ENCODE peak calls at places on chromosomes 13 and 19, in eight cellular contexts. B, S, M, A, J, R, N and I are unnamed samples.

GRCh38 chr19:8253678-8254077 is 44.5 kb downstream of the CERS4 start:
- DNase-seq in B (no peak), S (peak; percentile 26), M (no peak), A (no peak), J (no peak), R (no peak), N (no peak), I (no peak)

GRCh38 chr19:4374451-4375163 is 25.7 kb downstream of the SH3GL1 start:
- DNase-seq in B (peak; percentile 74), S (peak; percentile 95), M (peak; percentile 63), A (peak; percentile 71), J (peak; percentile 91), R (peak; percentile 83), N (no peak), I (no peak)

GRCh38 chr13:39415403-39415802 is 187.6 kb downstream of the LHFPL6 start:
- DNase-seq in B (peak; percentile 22), S (peak; percentile 70), M (peak; percentile 15), A (peak; percentile 6), J (peak; percentile 69), R (no peak), N (no peak), I (peak; percentile 23)

GRCh38 chr19:49684983-49685553 is 4.3 kb upstream of the ADM5 start:
- DNase-seq in B (no peak), S (no peak), M (no peak), A (no peak), J (no peak), R (no peak), N (no peak), I (no peak)

GRCh38 chr13:20351279-20352022 is 119.3 kb upstream of the GJB6 start:
- DNase-seq in B (peak; percentile 91), S (no peak), M (no peak), A (peak; percentile 53), J (no peak), R (no peak), N (no peak), I (no peak)

GRCh38 chr13:110012102-110012739 is 225.8 kb upstream of the IRS2 start:
- DNase-seq in B (peak; percentile 89), S (no peak), M (peak; percentile 60), A (peak; percentile 83), J (no peak), R (no peak), N (no peak), I (no peak)

GRCh38 chr19:18150776-18151624 is 2.0 kb upstream of the PIK3R2 start:
- DNase-seq in B (no peak), S (no peak), M (no peak), A (no peak), J (no peak), R (no peak), N (no peak), I (no peak)

GRCh38 chr13:111039735-111040134 is 75.4 kb upstream of the ARHGEF7 start:
- DNase-seq in B (no peak), S (no peak), M (no peak), A (no peak), J (no peak), R (no peak), N (no peak), I (no peak)

GRCh38 chr13:97548736-97549135 is 114.8 kb downstream of the RAP2A start:
- DNase-seq in B (no peak), S (no peak), M (no peak), A (no peak), J (no peak), R (no peak), N (no peak), I (no peak)

GRCh38 chr19:1364070-1364719 is 19.5 kb upstream of the NDUFS7 start:
- DNase-seq in B (no peak), S (no peak), M (no peak), A (no peak), J (no peak), R (no peak), N (no peak), I (no peak)

GRCh38 chr13:109146912-109147624 is 517.7 kb downstream of the MYO16 start:
- DNase-seq in B (peak; percentile 97), S (no peak), M (peak; percentile 67), A (peak; percentile 56), J (no peak), R (no peak), N (no peak), I (no peak)

GRCh38 chr19:18344546-18344945 is 4.1 kb downstream of the PGPEP1 start:
- DNase-seq in B (no peak), S (no peak), M (no peak), A (no peak), J (no peak), R (no peak), N (no peak), I (no peak)

GRCh38 chr19:51168571-51169282 is 26.6 kb downstream of the SIGLEC7 start:
- DNase-seq in B (no peak), S (no peak), M (no peak), A (no peak), J (no peak), R (no peak), N (no peak), I (no peak)

GRCh38 chr13:32761472-32761871 is 175.2 kb downstream of the PDS5B start:
- DNase-seq in B (no peak), S (no peak), M (no peak), A (no peak), J (no peak), R (no peak), N (no peak), I (no peak)

GRCh38 chr13:25868483-25868882 is 183.3 kb downstream of the SHISA2 start:
- DNase-seq in B (no peak), S (no peak), M (no peak), A (no peak), J (no peak), R (no peak), N (no peak), I (no peak)

GRCh38 chr13:25871389-25872125 is 180.3 kb downstream of the SHISA2 start:
- DNase-seq in B (no peak), S (no peak), M (no peak), A (no peak), J (no peak), R (no peak), N (no peak), I (no peak)

GRCh38 chr13:25872871-25873607 is 178.8 kb downstream of the SHISA2 start:
- DNase-seq in B (peak; percentile 48), S (peak; percentile 62), M (no peak), A (no peak), J (no peak), R (no peak), N (no peak), I (no peak)

GRCh38 chr13:25874064-25874737 is 177.6 kb downstream of the SHISA2 start:
- DNase-seq in B (no peak), S (no peak), M (no peak), A (no peak), J (no peak), R (no peak), N (no peak), I (no peak)

GRCh38 chr13:25869941-25870340 is 181.9 kb downstream of the SHISA2 start:
- DNase-seq in B (no peak), S (peak; percentile 58), M (no peak), A (no peak), J (no peak), R (no peak), N (no peak), I (no peak)
- TF ChIP-seq CTCF in B (no peak), S (no peak), M (no peak), A (no peak), J (no peak), R (no peak), N (no peak), I (no peak)

GRCh38 chr13:30306762-30307193 is 573 bp downstream of the KATNAL1 start:
- DNase-seq in B (peak; percentile 87), S (peak; percentile 97), M (peak; percentile 80), A (peak; percentile 83), J (peak; percentile 96), R (peak; percentile 96), N (peak; percentile 86), I (peak; percentile 93)
- H3K27ac ChIP-seq in B (peak overlapping the region; percentile 67), S (peak overlapping the region; percentile 87), M (peak overlapping the region; percentile 89), A (peak overlapping the region; percentile 89), J (peak overlapping the region; percentile 94), R (peak overlapping the region; percentile 85), N (peak overlapping the region; percentile 47), I (peak overlapping the region; percentile 64)

GRCh38 chr13:77016888-77017623 is 9.9 kb downstream of the FBXL3 start:
- DNase-seq in B (no peak), S (no peak), M (no peak), A (no peak), J (no peak), R (no peak), N (no peak), I (no peak)
- TF ChIP-seq CTCF in B (no peak), S (no peak), M (peak; percentile 23), A (no peak), J (no peak), R (no peak), N (no peak), I (no peak)

DNA sequence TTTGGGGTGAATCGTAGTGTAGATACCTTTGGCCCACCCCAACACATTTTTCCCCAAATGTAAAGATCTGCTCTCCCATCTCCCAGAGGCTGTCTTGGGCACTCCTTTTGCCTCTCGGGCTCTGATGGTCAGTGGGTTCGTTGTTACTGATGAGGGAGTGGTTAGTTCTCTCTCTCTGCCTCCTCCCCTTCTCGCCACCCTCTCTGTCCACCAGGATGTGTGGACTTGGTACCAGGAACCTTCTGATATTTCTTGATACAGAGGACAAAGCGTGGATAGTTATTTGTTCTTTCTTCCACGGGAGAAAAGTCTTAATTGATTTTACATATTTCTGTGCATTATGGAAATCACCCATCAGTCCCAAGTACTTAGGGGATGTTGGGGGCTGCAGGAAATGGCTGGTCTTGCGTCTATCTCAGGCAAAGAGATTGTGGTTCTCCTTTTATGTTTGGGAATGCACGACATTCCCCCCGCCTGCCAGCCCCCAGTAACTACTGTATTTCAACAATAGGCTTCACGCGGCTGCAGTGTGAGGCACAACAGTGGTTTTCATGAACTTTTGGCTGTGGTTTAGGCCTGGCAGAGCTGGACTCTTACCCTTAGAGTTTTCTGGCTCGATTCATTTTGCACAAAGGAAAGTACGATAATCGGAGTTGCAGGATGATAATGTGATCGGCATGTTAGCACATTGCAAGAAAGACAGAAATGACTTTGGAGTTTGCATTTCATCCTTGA is 79.0 kb upstream of the ZNF536 start:
- DNase-seq in B (no peak), S (no peak), M (no peak), A (no peak), J (no peak), R (no peak), N (no peak), I (no peak)
- H3K27ac ChIP-seq in B (no peak overlapping the region), S (no peak overlapping the region), M (no peak overlapping the region), A (no peak overlapping the region), J (no peak overlapping the region), R (no peak overlapping the region), N (no peak overlapping the region), I (no peak overlapping the region)

GRCh38 chr13:99605417-99606321 is 104.4 kb downstream of the TM9SF2 start:
- DNase-seq in B (no peak), S (peak; percentile 74), M (peak; percentile 16), A (peak; percentile 30), J (peak; percentile 46), R (peak; percentile 72), N (peak; percentile 23), I (peak; percentile 75)

GRCh38 chr13:99614465-99614885 is 113.2 kb downstream of the TM9SF2 start:
- DNase-seq in B (peak; percentile 91), S (no peak), M (no peak), A (peak; percentile 77), J (no peak), R (no peak), N (peak; percentile 12), I (peak; percentile 59)

GRCh38 chr13:99608345-99608744 is 107.1 kb downstream of the TM9SF2 start:
- DNase-seq in B (no peak), S (no peak), M (no peak), A (no peak), J (no peak), R (no peak), N (no peak), I (no peak)

GRCh38 chr13:99606322-99607089 is 105.2 kb downstream of the TM9SF2 start:
- DNase-seq in B (peak; percentile 75), S (peak; percentile 96), M (peak; percentile 43), A (peak; percentile 91), J (peak; percentile 91), R (peak; percentile 95), N (peak; percentile 93), I (peak; percentile 93)

GRCh38 chr13:99610702-99611289 is 109.5 kb downstream of the TM9SF2 start:
- DNase-seq in B (no peak), S (no peak), M (no peak), A (no peak), J (no peak), R (no peak), N (no peak), I (no peak)
- TF ChIP-seq CTCF in B (no peak), S (no peak), M (peak; percentile 30), A (no peak), J (no peak), R (peak; percentile 6), N (no peak), I (no peak)